ENCODE peak calls at places on chromosomes 3 and 15, in ten cellular contexts. L is tibial artery, X is foreskin fibroblast, D is AG09309, M is spleen, S is body of pancreas, U is hepatocyte, Y is AG10803, J is stomach, W is PC-9. A is an unnamed sample.

GRCh38 chr3:131549340-131549739 is 46.6 kb upstream of the MRPL3 start:
- DNase-seq in X (no peak), S (no peak), D (no peak), M (no peak), W (no peak), U (no peak), J (no peak), L (no peak), Y (no peak), A (no peak)

GRCh38 chr3:176840604-176841287 is 356.5 kb downstream of the TBL1XR1 start:
- DNase-seq in X (no peak), J (no peak), W (no peak), M (no peak), U (no peak), S (no peak), D (no peak), Y (no peak), L (no peak), A (no peak)

GRCh38 chr3:124916837-124917409 is 17.6 kb downstream of the MUC13 start:
- DNase-seq in J (no peak), M (no peak), W (no peak), D (no peak), X (no peak), L (no peak), Y (no peak), U (no peak), S (no peak), A (no peak)

GRCh38 chr15:41961803-41962202 is 10.6 kb downstream of the EHD4 start:
- DNase-seq in Y (no peak), L (no peak), U (no peak), W (no peak), J (no peak), M (no peak), X (no peak), S (no peak), D (no peak), A (no peak)

GRCh38 chr3:16286161-16286560 is 21.1 kb downstream of the OXNAD1 start:
- DNase-seq in U (no peak), J (no peak), Y (no peak), L (no peak), S (no peak), X (no peak), M (no peak), D (no peak), W (no peak), A (no peak)

GRCh38 chr3:55721716-55722484 is 234.8 kb upstream of the WNT5A start:
- DNase-seq in J (peak; percentile 30), Y (peak; percentile 42), S (peak; percentile 46), X (peak; percentile 14), W (peak; percentile 53), M (no peak), D (no peak), L (no peak), U (peak; percentile 56), A (peak; percentile 34)

GRCh38 chr3:38479431-38480092 is 16.6 kb upstream of the EXOG start:
- DNase-seq in U (peak; percentile 83), M (no peak), J (peak; percentile 73), L (peak; percentile 79), D (no peak), Y (peak; percentile 65), S (peak; percentile 82), X (peak; percentile 56), W (peak; percentile 50), A (peak; percentile 63)

GRCh38 chr3:186032321-186032720 is 76.6 kb downstream of the ETV5 start:
- DNase-seq in M (no peak), W (no peak), J (no peak), L (no peak), D (no peak), S (no peak), U (no peak), Y (no peak), X (no peak), A (no peak)

GRCh38 chr15:48427960-48428547 is 96.8 kb downstream of the DUT start:
- DNase-seq in J (no peak), W (no peak), M (no peak), D (peak; percentile 89), S (no peak), X (peak; percentile 81), Y (peak; percentile 97), L (no peak), U (no peak), A (no peak)

GRCh38 chr15:98548172-98548971 is 100.0 kb upstream of the IGF1R start:
- DNase-seq in S (peak; percentile 83), X (peak; percentile 72), J (peak; percentile 44), D (no peak), M (peak; percentile 93), U (peak; percentile 84), Y (peak; percentile 40), L (peak; percentile 91), W (peak; percentile 45), A (peak; percentile 72)

GRCh38 chr15:35181538-35181937 is 96.4 kb upstream of the NANOGP8 start:
- DNase-seq in L (no peak), S (no peak), Y (peak; percentile 3), M (no peak), D (no peak), U (no peak), W (no peak), X (peak; percentile 7), J (no peak), A (no peak)

GRCh38 chr15:96585634-96586386 is 255.3 kb downstream of the NR2F2 start:
- DNase-seq in X (no peak), M (no peak), Y (peak; percentile 6), U (no peak), S (no peak), L (no peak), W (no peak), D (no peak), J (no peak), A (no peak)

GRCh38 chr3:33440328-33440577 is at the start of gene UBP1:
- DNase-seq in Y (no peak), X (no peak), L (no peak), M (peak; percentile 100), S (peak; percentile 100), D (no peak), J (peak; percentile 100), U (peak; percentile 100), W (peak; percentile 99), A (no peak)

GRCh38 chr15:29115093-29115991 is 154.3 kb downstream of the NSMCE3 start:
- DNase-seq in D (no peak), L (no peak), U (peak; percentile 53), M (no peak), J (no peak), X (no peak), W (no peak), Y (no peak), S (no peak), A (no peak)

GRCh38 chr3:18216996-18217395 is 208.1 kb downstream of the SATB1 start:
- DNase-seq in J (no peak), W (no peak), X (no peak), S (no peak), Y (no peak), U (no peak), L (no peak), D (no peak), M (no peak), A (no peak)

GRCh38 chr3:18211116-18211515 is 214.0 kb downstream of the SATB1 start:
- DNase-seq in X (no peak), S (no peak), D (no peak), U (no peak), Y (no peak), W (no peak), L (no peak), J (no peak), M (no peak), A (no peak)

GRCh38 chr3:18217512-18218174 is 207.5 kb downstream of the SATB1 start:
- DNase-seq in M (no peak), Y (no peak), X (no peak), D (no peak), W (no peak), L (no peak), J (no peak), U (no peak), S (no peak), A (no peak)

GRCh38 chr3:18215639-18216038 is 209.5 kb downstream of the SATB1 start:
- DNase-seq in D (no peak), S (no peak), M (no peak), X (no peak), U (no peak), L (no peak), J (no peak), W (no peak), Y (no peak), A (no peak)
- H3K4me3 ChIP-seq in D (no peak overlapping the region), S (no peak overlapping the region), M (no peak overlapping the region), X (no peak overlapping the region), U (no peak overlapping the region), L (no peak overlapping the region), J (no peak overlapping the region), W (no peak overlapping the region), Y (no peak overlapping the region), A (no peak overlapping the region)

GRCh38 chr3:42975955-42976354 is 3.2 kb upstream of the GASK1A start:
- DNase-seq in X (no peak), D (no peak), S (no peak), W (no peak), J (no peak), M (no peak), U (no peak), L (no peak), Y (no peak), A (no peak)

GRCh38 chr3:42980909-42981308 is 1.8 kb downstream of the GASK1A start:
- DNase-seq in W (no peak), Y (peak; percentile 22), L (peak; percentile 79), S (no peak), J (no peak), X (no peak), M (no peak), U (no peak), D (no peak), A (no peak)

GRCh38 chr3:42980209-42980608 is 1.1 kb downstream of the GASK1A start:
- DNase-seq in S (no peak), L (no peak), W (no peak), U (no peak), J (no peak), X (no peak), M (no peak), D (no peak), Y (no peak), A (no peak)

GRCh38 chr3:42982645-42983412 is 3.7 kb downstream of the GASK1A start:
- DNase-seq in D (no peak), W (no peak), Y (no peak), S (no peak), J (no peak), M (no peak), U (no peak), X (no peak), L (peak; percentile 83), A (no peak)

GRCh38 chr3:42979044-42979962 is at the start of gene GASK1A:
- DNase-seq in S (peak; percentile 66), W (no peak), L (peak; percentile 84), M (peak; percentile 82), J (peak; percentile 33), X (no peak), D (no peak), U (peak; percentile 58), Y (no peak), A (peak; percentile 46)
- H3K4me3 ChIP-seq in S (peak within 1 kb of the TSS; percentile 77), W (no peak within 1 kb of the TSS), L (peak within 1 kb of the TSS; percentile 70), M (peak within 1 kb of the TSS; percentile 56), J (peak within 1 kb of the TSS; percentile 68), X (peak within 1 kb of the TSS; percentile 36), D (peak within 1 kb of the TSS; percentile 33), U (peak within 1 kb of the TSS; percentile 57), Y (peak within 1 kb of the TSS; percentile 47), A (peak within 1 kb of the TSS; percentile 61)

GRCh38 chr3:37453393-37454391 is 279.3 kb upstream of the LRRFIP2 start:
- DNase-seq in U (peak; percentile 76), L (peak; percentile 92), M (peak; percentile 84), D (no peak), S (peak; percentile 64), J (peak; percentile 41), X (no peak), W (no peak), Y (no peak), A (peak; percentile 67)
- H3K4me3 ChIP-seq in U (peak overlapping the region; percentile 91), L (peak overlapping the region; percentile 70), M (peak overlapping the region; percentile 62), D (no peak overlapping the region), S (no peak overlapping the region), J (peak overlapping the region; percentile 60), X (no peak overlapping the region), W (no peak overlapping the region), Y (no peak overlapping the region), A (peak overlapping the region; percentile 15)

GRCh38 chr3:193812791-193813505 is 219.9 kb downstream of the OPA1 start:
- DNase-seq in W (no peak), L (no peak), M (no peak), S (no peak), X (no peak), D (no peak), U (no peak), Y (no peak), J (no peak), A (no peak)
- H3K4me3 ChIP-seq in W (no peak overlapping the region), L (no peak overlapping the region), M (no peak overlapping the region), S (no peak overlapping the region), X (no peak overlapping the region), D (no peak overlapping the region), U (no peak overlapping the region), Y (no peak overlapping the region), J (no peak overlapping the region), A (no peak overlapping the region)